ENCODE peak calls at places on chromosomes 3 and 15, in five cellular contexts. One of them, this sample, is unnamed.

GRCh38 chr3:138774529-138775253 is 60.0 kb downstream of the PIK3CB start:
- DNase-seq in dorsolateral prefrontal cortex: no peak
- DNase-seq in Ammon's horn: peak
- DNase-seq in RKO: peak
- DNase-seq in bronchial epithelial cell: peak
- DNase-seq in this sample: peak

GRCh38 chr3:30687930-30688570 is 81.6 kb downstream of the TGFBR2 start:
- DNase-seq in RKO: no peak
- DNase-seq in dorsolateral prefrontal cortex: no peak
- DNase-seq in bronchial epithelial cell: no peak
- DNase-seq in Ammon's horn: no peak
- DNase-seq in this sample: no peak

GRCh38 chr15:34217587-34218225 is 7.1 kb upstream of the EMC4 start:
- DNase-seq in Ammon's horn: no peak
- DNase-seq in RKO: peak
- DNase-seq in dorsolateral prefrontal cortex: no peak
- DNase-seq in bronchial epithelial cell: peak
- DNase-seq in this sample: no peak

GRCh38 chr3:48232232-48232631 is 8.7 kb upstream of the ZNF589 start:
- DNase-seq in Ammon's horn: no peak
- DNase-seq in RKO: no peak
- DNase-seq in bronchial epithelial cell: no peak
- DNase-seq in dorsolateral prefrontal cortex: no peak
- DNase-seq in this sample: no peak

GRCh38 chr15:66881173-66881905 is 179.3 kb downstream of the SMAD6 start:
- DNase-seq in bronchial epithelial cell: no peak
- DNase-seq in dorsolateral prefrontal cortex: no peak
- DNase-seq in Ammon's horn: no peak
- DNase-seq in RKO: no peak
- DNase-seq in this sample: no peak

GRCh38 chr3:197490098-197490497 is 65.7 kb downstream of the BDH1 start:
- DNase-seq in dorsolateral prefrontal cortex: no peak
- DNase-seq in Ammon's horn: no peak
- DNase-seq in RKO: no peak
- DNase-seq in bronchial epithelial cell: peak
- DNase-seq in this sample: peak

GRCh38 chr3:196235452-196236122 is 19.3 kb downstream of the SLC51A start:
- DNase-seq in dorsolateral prefrontal cortex: no peak
- DNase-seq in RKO: no peak
- DNase-seq in bronchial epithelial cell: no peak
- DNase-seq in Ammon's horn: no peak
- DNase-seq in this sample: no peak

GRCh38 chr15:71296032-71296686 is 180.9 kb downstream of the THSD4 start:
- DNase-seq in Ammon's horn: no peak
- DNase-seq in RKO: peak
- DNase-seq in dorsolateral prefrontal cortex: no peak
- DNase-seq in bronchial epithelial cell: peak
- DNase-seq in this sample: peak

GRCh38 chr3:129486057-129487035 is 42.1 kb upstream of the RHO start:
- DNase-seq in dorsolateral prefrontal cortex: no peak
- DNase-seq in bronchial epithelial cell: peak
- DNase-seq in Ammon's horn: no peak
- DNase-seq in RKO: no peak
- DNase-seq in this sample: peak

GRCh38 chr3:123137001-123137400 is 64.7 kb upstream of the SEC22A start:
- DNase-seq in bronchial epithelial cell: no peak
- DNase-seq in RKO: no peak
- DNase-seq in Ammon's horn: no peak
- DNase-seq in dorsolateral prefrontal cortex: no peak
- DNase-seq in this sample: no peak

GRCh38 chr3:297585-297984 is 101.0 kb downstream of the CHL1 start:
- DNase-seq in bronchial epithelial cell: no peak
- DNase-seq in Ammon's horn: no peak
- DNase-seq in dorsolateral prefrontal cortex: no peak
- DNase-seq in RKO: no peak
- DNase-seq in this sample: no peak

GRCh38 chr15:38461089-38461833 is 7.3 kb downstream of the FAM98B start:
- DNase-seq in dorsolateral prefrontal cortex: no peak
- DNase-seq in RKO: no peak
- DNase-seq in bronchial epithelial cell: peak
- DNase-seq in Ammon's horn: no peak
- DNase-seq in this sample: no peak